ENCODE peak calls at places on chromosomes 4 and X, in five cellular contexts. U is K562, Y is HepG2, W is GM12878, M is H1. T is an unnamed sample.

GRCh38 chrX:155577682-155578081 is 35.1 kb downstream of the TMLHE start:
- DNase-seq in M (no peak), U (no peak), W (peak), Y (no peak), T (peak)

GRCh38 chr4:54657556-54658313 is at the start of gene KIT:
- DNase-seq in Y (no peak), W (no peak), M (peak), U (peak), T (peak)

GRCh38 chr4:121898150-121898549 is 27.9 kb upstream of the BBS7 start:
- DNase-seq in U (no peak), W (no peak), Y (no peak), M (no peak), T (peak)

GRCh38 chr4:178316211-178316610 is 874.0 kb upstream of the AGA start:
- DNase-seq in Y (no peak), W (no peak), M (no peak), U (no peak), T (no peak)

GRCh38 chrX:123959281-123960063 is 2.0 kb upstream of the STAG2 start:
- DNase-seq in W (no peak), U (peak), M (no peak), Y (no peak), T (peak)

GRCh38 chr4:100421356-100421978 is 96.4 kb downstream of the EMCN start:
- DNase-seq in U (no peak), W (no peak), M (no peak), Y (peak), T (peak)

GRCh38 chr4:122045533-122045932 is 93.7 kb upstream of the TRPC3 start:
- DNase-seq in U (no peak), Y (peak), W (no peak), M (no peak), T (no peak)

GRCh38 chr4:138085956-138086355 is 156.2 kb downstream of the SLC7A11 start:
- DNase-seq in W (no peak), M (no peak), U (no peak), Y (no peak), T (no peak)

GRCh38 chr4:31246856-31247255 is 526.7 kb downstream of the PCDH7 start:
- DNase-seq in Y (no peak), M (no peak), W (no peak), U (no peak), T (no peak)

GRCh38 chrX:101415180-101416130 is 7.4 kb downstream of the HNRNPH2 start:
- DNase-seq in W (peak), Y (peak), M (no peak), U (peak), T (peak)

GRCh38 chrX:103442536-103442901 is 66.2 kb downstream of the BEX3 start:
- DNase-seq in W (no peak), U (no peak), M (no peak), Y (no peak), T (no peak)

GRCh38 chrX:103441878-103442535 is 65.7 kb downstream of the BEX3 start:
- DNase-seq in W (no peak), U (no peak), M (no peak), Y (no peak), T (no peak)

DNA sequence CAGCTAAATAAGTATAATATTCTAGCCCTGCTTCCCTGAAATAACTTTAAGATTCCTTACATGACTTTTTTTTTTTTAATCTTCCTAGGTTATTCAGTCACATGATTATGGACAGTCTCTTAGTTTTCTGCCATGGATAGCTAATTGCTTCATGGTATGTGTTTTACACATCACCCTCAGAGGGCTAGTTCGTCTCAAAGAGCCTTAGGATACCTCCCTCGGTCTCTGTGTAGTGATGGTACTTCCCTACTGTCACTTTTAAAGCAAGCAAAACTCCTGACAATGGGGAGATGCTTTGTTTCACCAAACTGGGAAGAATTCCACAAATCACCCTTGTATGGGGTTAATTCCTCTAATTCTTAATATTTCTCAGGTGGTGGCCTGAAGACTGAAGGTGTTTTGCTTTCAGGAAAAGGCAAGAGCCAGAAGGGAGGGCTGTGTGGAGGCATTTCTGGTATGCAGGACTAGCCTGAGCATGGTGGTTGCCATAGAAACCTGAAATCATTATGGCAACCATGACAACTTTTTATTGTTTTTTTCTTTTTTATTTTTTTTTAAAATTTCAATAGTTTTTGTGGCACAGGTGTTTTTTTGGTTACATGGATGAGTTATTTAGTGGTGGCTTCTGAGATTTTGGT is 70.4 kb downstream of the BEX3 start:
- DNase-seq in U (no peak), M (no peak), Y (no peak), W (no peak), T (peak)
- TF ChIP-seq CREB1 in U (no peak), M (no peak), Y (no peak), W (no peak), T (no peak)

GRCh38 chr4:40627540-40627939 is 2.1 kb downstream of the RBM47 start:
- DNase-seq in W (no peak), Y (no peak), U (no peak), M (no peak), T (no peak)
- H3K27ac ChIP-seq in W (peak), Y (no peak), U (no peak), M (no peak), T (peak)

GRCh38 chrX:72108666-72109065 is 23.0 kb downstream of the RTL5 start:
- DNase-seq in U (no peak), Y (no peak), M (no peak), W (no peak), T (no peak)

GRCh38 chrX:72107320-72107719 is 24.4 kb downstream of the RTL5 start:
- DNase-seq in U (peak), W (no peak), M (no peak), Y (no peak), T (peak)

GRCh38 chrX:72107841-72108590 is 23.7 kb downstream of the RTL5 start:
- DNase-seq in Y (no peak), W (no peak), U (no peak), M (no peak), T (no peak)

GRCh38 chrX:72102760-72103159 is 29.0 kb downstream of the RTL5 start:
- DNase-seq in M (no peak), U (no peak), Y (no peak), W (no peak), T (no peak)

GRCh38 chrX:72105436-72105835 is 26.3 kb downstream of the RTL5 start:
- DNase-seq in W (peak), U (no peak), Y (no peak), M (no peak), T (no peak)
- TF ChIP-seq CREB1 in W (no peak), U (no peak), Y (no peak), M (no peak), T (no peak)

GRCh38 chr4:83456184-83456501 is 285 bp downstream of the MRPS18C start:
- DNase-seq in U (no peak), Y (no peak), M (no peak), W (no peak), T (no peak)
- H3K27ac ChIP-seq in U (peak), Y (peak), M (peak), W (peak), T (peak)

GRCh38 chr4:47835489-47835888 is 2.4 kb downstream of the CORIN start:
- DNase-seq in M (no peak), Y (no peak), W (no peak), U (no peak), T (peak)

GRCh38 chr4:47831026-47831689 is 6.7 kb downstream of the CORIN start:
- DNase-seq in U (no peak), Y (no peak), W (no peak), M (no peak), T (no peak)

GRCh38 chr4:47829438-47829837 is 8.4 kb downstream of the CORIN start:
- DNase-seq in U (no peak), M (no peak), Y (no peak), W (no peak), T (no peak)

GRCh38 chr4:47827339-47828047 is 10.4 kb downstream of the CORIN start:
- DNase-seq in M (no peak), U (no peak), W (no peak), Y (no peak), T (no peak)

GRCh38 chr4:47830263-47831025 is 7.4 kb downstream of the CORIN start:
- DNase-seq in M (no peak), U (no peak), Y (no peak), W (no peak), T (no peak)
- TF ChIP-seq CREB1 in M (no peak), U (no peak), Y (no peak), W (no peak), T (no peak)

DNA sequence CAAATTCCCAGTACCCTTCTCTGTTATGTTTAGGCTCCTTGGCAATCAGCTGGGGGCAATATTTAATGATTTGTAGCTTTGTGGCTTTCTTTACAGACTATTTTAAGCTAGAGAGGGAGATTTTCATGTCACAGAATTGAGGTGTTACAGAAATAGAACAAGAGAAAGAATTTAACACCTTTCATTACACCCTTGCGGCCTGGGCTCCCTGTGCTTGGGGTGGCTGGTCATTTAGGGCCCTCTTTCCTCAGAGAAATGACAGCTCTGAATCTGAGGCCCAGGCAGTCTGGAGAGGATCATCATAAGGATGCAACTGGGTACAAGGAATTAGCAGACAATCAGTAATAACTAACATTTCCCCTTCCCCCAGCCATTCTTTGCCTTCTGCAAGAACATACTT is 104.5 kb upstream of the INTU start:
- DNase-seq in U (no peak), M (no peak), Y (no peak), W (no peak), T (no peak)
- H3K27ac ChIP-seq in U (no peak), M (no peak), Y (no peak), W (no peak), T (no peak)

T was measured in GM23338.